ENCODE peak calls at places on chromosome 22, in five cellular contexts. H is colonic mucosa, D is PC-3, E is transverse colon, U is Peyer's patch. K is an unnamed sample.

GRCh38 chr22:40040927-40041326 is 46.2 kb downstream of the FAM83F start:
- DNase-seq in H (no peak), D (peak; percentile 73), E (peak; percentile 27), U (no peak), K (no peak)

GRCh38 chr22:27108425-27109114 is 451.2 kb downstream of the MIAT start:
- DNase-seq in H (no peak), D (no peak), E (peak; percentile 32), U (no peak), K (no peak)

GRCh38 chr22:27474711-27475547 is 326.6 kb downstream of the MN1 start:
- DNase-seq in H (no peak), D (peak; percentile 97), E (no peak), U (no peak), K (no peak)

GRCh38 chr22:31538815-31539214 is 42.5 kb downstream of the SFI1 start:
- DNase-seq in H (no peak), D (no peak), E (no peak), U (no peak), K (no peak)

GRCh38 chr22:31488988-31489617 is 539 bp downstream of the EIF4ENIF1 start:
- DNase-seq in H (peak; percentile 45), D (peak; percentile 4), E (peak; percentile 39), U (peak; percentile 62), K (peak; percentile 42)

GRCh38 chr22:40401532-40401931 is 31.1 kb downstream of the SGSM3 start:
- DNase-seq in H (no peak), D (no peak), E (no peak), U (no peak), K (peak; percentile 14)

GRCh38 chr22:22462813-22463567 is 45.6 kb downstream of the ZNF280B start:
- DNase-seq in H (no peak), D (peak; percentile 30), E (no peak), U (no peak), K (no peak)

GRCh38 chr22:49348631-49349030 is 479.0 kb downstream of the BRD1 start:
- DNase-seq in H (no peak), D (no peak), E (no peak), U (no peak), K (no peak)

GRCh38 chr22:20110359-20110985 is 5.4 kb upstream of the RANBP1 start:
- DNase-seq in H (no peak), D (no peak), E (no peak), U (peak; percentile 15), K (no peak)

GRCh38 chr22:18033204-18033998 is 9.0 kb upstream of the MICAL3 start:
- DNase-seq in H (no peak), D (peak; percentile 17), E (no peak), U (no peak), K (no peak)

GRCh38 chr22:22352376-22352999 is 107.9 kb downstream of the VPREB1 start:
- DNase-seq in H (no peak), D (no peak), E (no peak), U (no peak), K (no peak)

GRCh38 chr22:18110194-18110943 is at the start of gene TUBA8:
- DNase-seq in H (no peak), D (peak; percentile 27), E (peak; percentile 25), U (peak; percentile 60), K (no peak)

GRCh38 chr22:19179472-19180048 is 1.0 kb upstream of the SLC25A1 start:
- DNase-seq in H (peak; percentile 85), D (peak; percentile 69), E (peak; percentile 86), U (peak; percentile 82), K (no peak)

DNA sequence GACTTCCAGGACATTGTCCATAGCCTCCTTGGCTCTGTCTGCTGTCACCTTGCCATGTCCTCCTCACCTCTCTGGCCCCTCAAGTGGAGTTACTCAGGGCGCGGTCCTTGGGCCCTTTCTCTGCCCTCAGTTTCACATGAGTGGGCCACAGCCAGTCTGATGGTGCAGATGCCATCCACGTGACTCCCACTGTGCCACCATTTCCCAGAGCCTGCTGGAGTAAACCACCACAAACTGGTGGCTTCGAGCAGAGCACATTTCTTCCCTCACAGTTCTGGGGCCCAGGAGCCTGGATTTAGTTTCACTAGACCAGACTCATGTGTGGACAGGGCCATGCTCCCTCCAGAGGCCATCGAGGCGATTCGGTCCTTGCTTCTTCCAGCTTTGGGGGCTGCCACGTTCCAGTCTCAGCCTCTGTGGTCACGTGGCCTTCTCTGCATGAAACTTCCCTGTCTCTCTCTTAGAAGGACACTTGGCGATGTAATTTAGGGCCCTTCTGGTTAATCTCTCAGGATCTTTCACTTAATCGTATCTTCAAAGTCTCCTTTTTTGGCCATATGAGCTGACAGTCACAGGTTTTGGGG is 14.6 kb downstream of the SMARCB1 start:
- DNase-seq in H (no peak), D (no peak), E (no peak), U (peak; percentile 28), K (peak; percentile 54)
- TF ChIP-seq CTCF in H (no peak), D (no peak), E (no peak), U (no peak), K (no peak)

DNA sequence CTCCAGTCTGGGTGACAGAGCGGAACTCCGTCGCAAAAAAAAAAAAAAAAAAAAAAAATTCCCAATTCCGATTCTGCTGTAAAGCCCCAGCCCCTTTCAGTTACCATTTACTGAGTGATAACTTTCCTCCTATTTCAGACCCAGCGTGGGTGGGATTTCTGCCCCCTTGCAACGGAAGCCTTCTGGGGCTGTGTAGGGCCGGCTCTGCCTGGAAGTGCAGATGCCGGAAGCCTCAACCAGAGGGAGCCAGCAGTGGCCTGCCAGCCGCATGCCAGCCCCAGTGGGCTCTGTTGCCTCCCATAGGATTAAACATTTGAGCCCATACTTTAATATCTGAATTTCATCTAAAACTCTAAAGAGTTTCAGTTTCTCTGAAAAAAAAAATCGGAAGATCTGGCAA is 60.0 kb upstream of the NUP50 start:
- DNase-seq in H (no peak), D (no peak), E (no peak), U (no peak), K (no peak)
- TF ChIP-seq CTCF in H (no peak), D (no peak), E (no peak), U (no peak), K (no peak)

DNA sequence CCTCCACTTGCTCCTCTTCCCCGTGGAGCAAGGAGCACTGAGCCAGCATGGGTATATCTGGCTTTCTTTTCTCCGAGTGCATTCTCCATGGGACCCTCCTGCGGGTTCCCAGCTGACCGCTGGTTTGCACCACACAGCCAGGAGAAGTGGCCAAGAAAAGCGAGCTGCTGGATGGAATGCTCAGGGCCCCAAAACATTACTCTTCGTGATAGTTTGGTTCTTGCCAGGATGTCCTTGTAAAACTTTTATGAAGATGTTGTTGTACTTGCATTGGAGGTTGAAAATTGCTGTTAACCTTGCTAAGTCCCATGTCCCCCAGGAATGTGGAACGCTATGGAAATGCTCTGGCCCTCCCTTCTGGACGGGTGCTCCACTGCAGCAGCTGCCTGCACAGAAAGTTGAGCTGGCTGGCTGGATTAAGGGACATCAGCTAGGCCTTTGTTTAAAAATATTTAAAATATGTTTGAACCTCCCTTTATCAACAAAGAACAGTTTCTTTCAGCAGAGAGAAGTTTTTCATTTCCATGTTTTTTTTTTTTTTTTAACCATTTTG is 68.7 kb downstream of the ZNRF3 start:
- DNase-seq in H (no peak), D (no peak), E (peak; percentile 17), U (no peak), K (no peak)
- TF ChIP-seq CTCF in H (no peak), D (no peak), E (no peak), U (no peak), K (no peak)

GRCh38 chr22:38776086-38776485 is 17.9 kb downstream of the DNAL4 start:
- DNase-seq in H (no peak), D (no peak), E (no peak), U (no peak), K (no peak)
- TF ChIP-seq CTCF in H (no peak), D (no peak), E (no peak), U (no peak), K (no peak)

GRCh38 chr22:46677323-46678002 is 57.3 kb downstream of the GRAMD4 start:
- DNase-seq in H (no peak), D (no peak), E (no peak), U (no peak), K (no peak)
- TF ChIP-seq CTCF in H (no peak), D (no peak), E (no peak), U (no peak), K (no peak)

GRCh38 chr22:42396621-42397331 is 35.4 kb downstream of the NFAM1 start:
- DNase-seq in H (no peak), D (no peak), E (peak; percentile 17), U (no peak), K (peak; percentile 49)
- TF ChIP-seq CTCF in H (no peak), D (peak; percentile 18), E (no peak), U (no peak), K (no peak)

GRCh38 chr22:44357962-44358553 is 45.3 kb upstream of the SHISAL1 start:
- DNase-seq in H (no peak), D (no peak), E (peak; percentile 19), U (peak; percentile 51), K (no peak)

GRCh38 chr22:44359496-44360110 is 46.9 kb upstream of the SHISAL1 start:
- DNase-seq in H (no peak), D (no peak), E (no peak), U (peak; percentile 30), K (no peak)

GRCh38 chr22:44357296-44357961 is 44.7 kb upstream of the SHISAL1 start:
- DNase-seq in H (no peak), D (no peak), E (no peak), U (peak; percentile 25), K (no peak)

GRCh38 chr22:44360306-44360685 is 47.5 kb upstream of the SHISAL1 start:
- DNase-seq in H (no peak), D (no peak), E (no peak), U (no peak), K (no peak)

GRCh38 chr22:44358723-44359440 is 46.1 kb upstream of the SHISAL1 start:
- DNase-seq in H (no peak), D (no peak), E (no peak), U (peak; percentile 34), K (no peak)
- TF ChIP-seq CTCF in H (no peak), D (no peak), E (no peak), U (no peak), K (no peak)